ENCODE peak calls at places on chromosomes 13 and 19, in ten cellular contexts. G, F, W, J, L, I, A, B, H and M are unnamed samples.

GRCh38 chr19:45179063-45179847 is 671 bp downstream of the BLOC1S3 start:
- DNase-seq in G (peak; percentile 91), F (no peak), W (no peak), J (no peak), L (no peak), I (peak; percentile 66), A (peak; percentile 55), B (peak; percentile 72), H (peak; percentile 32), M (no peak)

GRCh38 chr19:7977021-7977722 is 28.3 kb downstream of the ELAVL1 start:
- DNase-seq in G (peak; percentile 39), F (no peak), W (no peak), J (no peak), L (no peak), I (no peak), A (no peak), B (no peak), H (no peak), M (no peak)

GRCh38 chr19:45637890-45638667 is 1.1 kb downstream of the EML2 start:
- DNase-seq in G (no peak), F (peak; percentile 40), W (no peak), J (peak; percentile 63), L (no peak), I (no peak), A (peak; percentile 44), B (no peak), H (no peak), M (no peak)

GRCh38 chr19:4014541-4015491 is 7.3 kb downstream of the PIAS4 start:
- DNase-seq in G (no peak), F (peak; percentile 34), W (no peak), J (peak; percentile 70), L (peak; percentile 65), I (peak; percentile 70), A (peak; percentile 55), B (peak; percentile 64), H (no peak), M (peak; percentile 67)

GRCh38 chr13:46184277-46184699 is 2.3 kb upstream of the LCP1 start:
- DNase-seq in G (peak; percentile 90), F (peak; percentile 55), W (peak; percentile 18), J (peak; percentile 81), L (peak; percentile 63), I (peak; percentile 24), A (peak; percentile 38), B (peak; percentile 49), H (peak; percentile 81), M (no peak)

GRCh38 chr13:59367467-59367866 is 796.3 kb downstream of the DIAPH3 start:
- DNase-seq in G (no peak), F (no peak), W (peak; percentile 21), J (no peak), L (no peak), I (no peak), A (no peak), B (no peak), H (no peak), M (no peak)

GRCh38 chr13:96141032-96141431 is 51.1 kb downstream of the HS6ST3 start:
- DNase-seq in G (no peak), F (no peak), W (no peak), J (peak; percentile 66), L (no peak), I (no peak), A (no peak), B (no peak), H (no peak), M (no peak)

GRCh38 chr19:18590273-18591272 is 2.0 kb downstream of the REX1BD start:
- DNase-seq in G (no peak), F (no peak), W (no peak), J (peak; percentile 99), L (no peak), I (peak; percentile 89), A (no peak), B (peak; percentile 70), H (no peak), M (peak; percentile 82)

GRCh38 chr13:79782541-79783216 is 301.7 kb downstream of the NDFIP2 start:
- DNase-seq in G (peak; percentile 74), F (peak; percentile 47), W (peak; percentile 93), J (peak; percentile 87), L (no peak), I (peak; percentile 35), A (peak; percentile 46), B (no peak), H (no peak), M (peak; percentile 23)

GRCh38 chr13:37640499-37640898 is 41.9 kb upstream of the POSTN start:
- DNase-seq in G (no peak), F (no peak), W (peak; percentile 79), J (peak; percentile 57), L (no peak), I (no peak), A (no peak), B (peak; percentile 3), H (no peak), M (no peak)

GRCh38 chr19:2303209-2303798 is 4.7 kb downstream of the LINGO3 start:
- DNase-seq in G (no peak), F (no peak), W (no peak), J (no peak), L (peak; percentile 58), I (no peak), A (no peak), B (no peak), H (no peak), M (no peak)

GRCh38 chr19:13396256-13397080 is 109.8 kb downstream of the CACNA1A start:
- DNase-seq in G (no peak), F (peak; percentile 54), W (peak; percentile 40), J (peak; percentile 97), L (no peak), I (no peak), A (no peak), B (peak; percentile 73), H (no peak), M (no peak)

GRCh38 chr13:60158321-60158801 is 5.4 kb downstream of the DIAPH3 start:
- DNase-seq in G (no peak), F (no peak), W (no peak), J (peak; percentile 37), L (no peak), I (no peak), A (no peak), B (no peak), H (no peak), M (no peak)

GRCh38 chr13:110583178-110583865 is 21.8 kb upstream of the RAB20 start:
- DNase-seq in G (no peak), F (no peak), W (no peak), J (no peak), L (no peak), I (no peak), A (no peak), B (no peak), H (no peak), M (no peak)

GRCh38 chr19:33388231-33388816 is 14.8 kb downstream of the CEBPG start:
- DNase-seq in G (no peak), F (peak; percentile 19), W (no peak), J (no peak), L (peak; percentile 57), I (peak; percentile 34), A (no peak), B (no peak), H (no peak), M (no peak)

GRCh38 chr13:34667356-34668218 is 274.5 kb upstream of the NBEA start:
- DNase-seq in G (no peak), F (no peak), W (no peak), J (no peak), L (no peak), I (no peak), A (no peak), B (no peak), H (no peak), M (no peak)

GRCh38 chr19:12865746-12866415 is 15.4 kb downstream of the DNASE2 start:
- DNase-seq in G (no peak), F (no peak), W (no peak), J (peak; percentile 72), L (no peak), I (no peak), A (no peak), B (no peak), H (no peak), M (no peak)

GRCh38 chr13:41465215-41465907 is 8.0 kb downstream of the RGCC start:
- DNase-seq in G (peak; percentile 94), F (peak; percentile 87), W (peak; percentile 96), J (no peak), L (no peak), I (no peak), A (peak; percentile 52), B (no peak), H (peak; percentile 92), M (peak; percentile 50)
- H3K27ac ChIP-seq in G (peak overlapping the region; percentile 75), F (peak overlapping the region; percentile 96), W (peak overlapping the region; percentile 86), J (no peak overlapping the region), L (peak overlapping the region; percentile 48), I (no peak overlapping the region), A (peak overlapping the region; percentile 45), B (peak overlapping the region; percentile 68), H (peak overlapping the region; percentile 64), M (peak overlapping the region; percentile 67)

GRCh38 chr13:89361909-89362308 is 1690.7 kb downstream of the SLITRK5 start:
- DNase-seq in G (no peak), F (no peak), W (peak; percentile 26), J (no peak), L (no peak), I (no peak), A (no peak), B (no peak), H (no peak), M (no peak)
- TF ChIP-seq CTCF in G (no peak), F (no peak), W (peak; percentile 15), J (peak; percentile 39), L (no peak), I (peak; percentile 29), A (no peak), B (no peak), H (no peak), M (no peak)

GRCh38 chr13:75618308-75618707 is 17.8 kb upstream of the LMO7 start:
- DNase-seq in G (no peak), F (no peak), W (no peak), J (no peak), L (no peak), I (no peak), A (no peak), B (no peak), H (no peak), M (no peak)

GRCh38 chr13:75617230-75617629 is 18.9 kb upstream of the LMO7 start:
- DNase-seq in G (no peak), F (no peak), W (no peak), J (no peak), L (no peak), I (no peak), A (no peak), B (no peak), H (no peak), M (no peak)

GRCh38 chr13:75621147-75621546 is 15.0 kb upstream of the LMO7 start:
- DNase-seq in G (no peak), F (no peak), W (peak; percentile 36), J (no peak), L (no peak), I (no peak), A (no peak), B (no peak), H (no peak), M (no peak)
- TF ChIP-seq POLR2AphosphoS5 in G (no peak), F (no peak), W (no peak), J (no peak), L (no peak), I (peak; percentile 52), A (no peak), B (no peak), H (no peak), M (no peak)

DNA sequence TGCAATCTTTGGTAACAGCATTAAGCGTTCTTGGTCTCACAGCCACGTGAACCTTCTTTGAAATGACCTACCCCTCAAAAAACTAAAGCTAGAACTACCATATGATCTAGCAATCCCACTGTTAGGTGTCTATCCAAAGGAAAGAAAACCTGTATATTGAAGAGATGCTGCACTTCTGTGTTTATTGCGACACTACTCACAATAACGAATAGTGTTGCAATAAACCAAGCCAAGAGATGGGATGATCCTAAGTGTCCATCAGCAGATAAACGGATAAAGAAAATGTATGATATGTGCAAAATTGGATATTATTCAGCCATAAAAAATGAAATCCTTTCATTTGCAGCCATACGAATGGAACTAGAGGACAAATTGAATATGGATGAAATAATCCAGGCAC is 637.9 kb downstream of the EFNB2 start:
- DNase-seq in G (no peak), F (no peak), W (no peak), J (no peak), L (no peak), I (no peak), A (no peak), B (no peak), H (no peak), M (no peak)
- H3K27ac ChIP-seq in G (no peak overlapping the region), F (no peak overlapping the region), W (no peak overlapping the region), J (no peak overlapping the region), L (no peak overlapping the region), I (no peak overlapping the region), A (no peak overlapping the region), B (no peak overlapping the region), H (no peak overlapping the region), M (no peak overlapping the region)